ENCODE peak calls at places on chromosome 19, in four cellular contexts. A, Z, D and B are unnamed samples.

GRCh38 chr19:5969476-5969875 is 8.5 kb downstream of the RANBP3 start:
- DNase-seq in A (no peak), Z (no peak), D (no peak), B (no peak)

GRCh38 chr19:20244356-20244755 is 77.3 kb downstream of the ZNF486 start:
- DNase-seq in A (no peak), Z (no peak), D (no peak), B (no peak)

GRCh38 chr19:31340059-31341025 is 8.9 kb downstream of the TSHZ3 start:
- DNase-seq in A (no peak), Z (peak; percentile 35), D (peak; percentile 49), B (peak; percentile 60)

GRCh38 chr19:52464798-52465470 is 11.6 kb downstream of the ZNF578 start:
- DNase-seq in A (no peak), Z (no peak), D (no peak), B (no peak)

GRCh38 chr19:5968431-5969373 is 9.2 kb downstream of the RANBP3 start:
- DNase-seq in A (no peak), Z (no peak), D (no peak), B (no peak)

GRCh38 chr19:15595069-15595468 is 19.9 kb upstream of the CYP4F8 start:
- DNase-seq in A (peak; percentile 10), Z (no peak), D (no peak), B (no peak)

GRCh38 chr19:27654266-27654990 is 1558.5 kb downstream of the UQCRFS1 start:
- DNase-seq in A (no peak), Z (no peak), D (no peak), B (no peak)

GRCh38 chr19:51891193-51891747 is 3.5 kb upstream of the ZNF577 start:
- DNase-seq in A (peak; percentile 9), Z (no peak), D (no peak), B (no peak)

GRCh38 chr19:22515435-22515834 is 93.3 kb upstream of the ZNF98 start:
- DNase-seq in A (no peak), Z (no peak), D (no peak), B (no peak)

GRCh38 chr19:8086849-8087248 is 34.3 kb downstream of the CCL25 start:
- DNase-seq in A (no peak), Z (no peak), D (no peak), B (no peak)

GRCh38 chr19:17496337-17496997 is 15.0 kb upstream of the PGLS start:
- DNase-seq in A (peak; percentile 75), Z (peak; percentile 78), D (peak; percentile 55), B (no peak)

GRCh38 chr19:11504502-11505031 is 1.1 kb downstream of the ZNF653 start:
- DNase-seq in A (no peak), Z (no peak), D (no peak), B (no peak)

GRCh38 chr19:55113570-55114039 is 3.8 kb downstream of the PPP1R12C start:
- DNase-seq in A (peak; percentile 90), Z (peak; percentile 96), D (peak; percentile 97), B (peak; percentile 82)

GRCh38 chr19:9075064-9075964 is 11.5 kb upstream of the OR1M1 start:
- DNase-seq in A (peak; percentile 98), Z (peak; percentile 98), D (peak; percentile 80), B (peak; percentile 99)

GRCh38 chr19:39405930-39406655 is 554 bp upstream of the ZFP36 start:
- DNase-seq in A (no peak), Z (peak; percentile 44), D (no peak), B (no peak)
- TF ChIP-seq CTCF in A (no peak), Z (no peak), D (no peak), B (no peak)

GRCh38 chr19:843180-843835 is 2.5 kb downstream of the PRTN3 start:
- DNase-seq in A (no peak), Z (no peak), D (no peak), B (no peak)
- H3K4me3 ChIP-seq in A (no peak overlapping the region), Z (no peak overlapping the region), D (no peak overlapping the region), B (no peak overlapping the region)

DNA sequence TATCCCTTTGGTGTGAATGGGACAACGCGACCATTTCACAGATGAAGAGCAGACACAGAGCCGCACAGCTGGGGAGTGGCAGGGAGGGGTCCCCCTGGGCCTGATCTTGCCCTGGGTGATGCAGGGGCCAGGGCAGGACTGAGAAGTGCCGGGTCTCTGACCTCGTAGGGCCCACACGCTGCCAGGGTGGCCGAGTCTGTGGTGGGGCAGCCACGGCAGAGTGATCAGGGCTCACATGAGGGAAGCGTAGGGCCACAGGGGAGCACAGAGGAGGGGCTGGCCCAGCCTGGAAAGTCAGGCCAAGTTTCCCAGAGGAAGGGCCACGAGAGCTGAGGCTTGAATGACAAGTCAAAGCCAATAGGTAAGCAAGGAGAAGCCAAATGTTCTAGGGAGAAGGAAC is 31.9 kb upstream of the FXYD3 start:
- DNase-seq in A (no peak), Z (no peak), D (no peak), B (no peak)
- TF ChIP-seq CTCF in A (no peak), Z (no peak), D (no peak), B (no peak)

DNA sequence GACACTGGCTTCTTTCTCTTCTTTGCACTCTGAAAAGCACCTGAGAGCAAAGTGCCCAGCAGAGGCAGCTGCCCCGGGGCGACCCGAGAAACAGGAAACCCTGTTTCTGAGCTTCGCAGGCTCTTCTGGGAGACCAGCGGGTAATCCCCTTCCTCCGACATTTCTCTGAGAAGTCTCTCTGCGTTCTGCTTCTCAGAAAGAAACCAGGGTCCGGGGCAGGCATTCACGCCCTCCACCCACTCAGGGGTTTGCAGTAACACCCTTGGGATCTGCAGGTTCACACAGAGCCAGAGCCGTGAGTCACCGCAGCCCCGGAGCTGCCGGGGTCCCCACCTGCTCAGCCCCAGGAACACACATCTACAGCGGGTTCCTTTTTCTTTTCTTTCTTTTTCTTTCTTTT is 86.0 kb downstream of the GADD45B start:
- DNase-seq in A (no peak), Z (no peak), D (no peak), B (no peak)
- H3K4me3 ChIP-seq in A (no peak overlapping the region), Z (no peak overlapping the region), D (no peak overlapping the region), B (no peak overlapping the region)